ENCODE peak calls at places on chromosomes 13 and 19, in nine cellular contexts. O is mammary epithelial cell, S is NCI-H2029, W is nephron progenitor cell, R is AML-193, C is HTR-8/SVneo, I is erythroblast, J is spleen, Z is mesothelial cell of epicardium. K is an unnamed sample.

GRCh38 chr13:24618219-24618955 is 61.8 kb upstream of the ATP12A start:
- DNase-seq in O (no peak), S (no peak), W (no peak), R (peak), C (no peak), I (no peak), J (peak), Z (no peak), K (no peak)

GRCh38 chr19:6127716-6128335 is 7.6 kb upstream of the ACSBG2 start:
- DNase-seq in O (no peak), S (no peak), W (no peak), R (no peak), C (no peak), I (no peak), J (no peak), Z (no peak), K (no peak)

GRCh38 chr19:1057185-1057857 is 9.6 kb upstream of the ARHGAP45 start:
- DNase-seq in O (peak), S (no peak), W (no peak), R (peak), C (no peak), I (no peak), J (peak), Z (no peak), K (peak)

GRCh38 chr13:58119351-58119750 is 487.8 kb downstream of the PCDH17 start:
- DNase-seq in O (no peak), S (no peak), W (no peak), R (no peak), C (no peak), I (no peak), J (no peak), Z (no peak), K (no peak)

GRCh38 chr13:101307181-101307701 is 109.1 kb downstream of the NALCN start:
- DNase-seq in O (no peak), S (no peak), W (no peak), R (no peak), C (no peak), I (no peak), J (no peak), Z (no peak), K (peak)

GRCh38 chr13:107964356-107964755 is 251.0 kb downstream of the LIG4 start:
- DNase-seq in O (no peak), S (peak), W (no peak), R (no peak), C (no peak), I (no peak), J (no peak), Z (no peak), K (no peak)

GRCh38 chr19:45526143-45526542 is 18.9 kb downstream of the VASP start:
- DNase-seq in O (peak), S (peak), W (peak), R (no peak), C (peak), I (peak), J (no peak), Z (no peak), K (peak)

GRCh38 chr19:3500429-3501101 is at the start of gene DOHH:
- DNase-seq in O (peak), S (peak), W (peak), R (peak), C (peak), I (peak), J (peak), Z (peak), K (peak)

GRCh38 chr13:102401305-102401704 is 543 bp downstream of the FGF14 start:
- DNase-seq in O (peak), S (no peak), W (no peak), R (no peak), C (no peak), I (no peak), J (no peak), Z (no peak), K (no peak)

GRCh38 chr19:1809663-1810062 is 2.4 kb downstream of the ATP8B3 start:
- DNase-seq in O (no peak), S (no peak), W (no peak), R (no peak), C (no peak), I (no peak), J (peak), Z (no peak), K (no peak)

GRCh38 chr13:46668302-46668720 is 115.3 kb downstream of the LRCH1 start:
- DNase-seq in O (peak), S (no peak), W (no peak), R (peak), C (no peak), I (peak), J (no peak), Z (no peak), K (peak)

GRCh38 chr19:50972795-50973376 is 3.5 kb upstream of the KLK6 start:
- DNase-seq in O (peak), S (no peak), W (no peak), R (no peak), C (no peak), I (no peak), J (no peak), Z (no peak), K (no peak)

GRCh38 chr13:89401209-89401810 is 1730.1 kb downstream of the SLITRK5 start:
- DNase-seq in O (peak), S (no peak), W (no peak), R (peak), C (peak), I (peak), J (no peak), Z (no peak), K (no peak)

GRCh38 chr13:69948016-69948415 is 159.6 kb upstream of the ATXN8OS start:
- DNase-seq in O (no peak), S (no peak), W (no peak), R (no peak), C (no peak), I (no peak), J (no peak), Z (no peak), K (no peak)

GRCh38 chr13:108272333-108272732 is 2.8 kb downstream of the TNFSF13B start:
- DNase-seq in O (no peak), S (no peak), W (no peak), R (peak), C (no peak), I (no peak), J (no peak), Z (no peak), K (peak)

GRCh38 chr13:77898097-77898496 is 20.5 kb downstream of the EDNRB start:
- DNase-seq in O (no peak), S (no peak), W (no peak), R (no peak), C (no peak), I (no peak), J (no peak), Z (no peak), K (no peak)

GRCh38 chr19:41701401-41702075 is 6.9 kb upstream of the CEACAM5 start:
- DNase-seq in O (no peak), S (no peak), W (no peak), R (peak), C (no peak), I (peak), J (peak), Z (no peak), K (no peak)

GRCh38 chr19:3249408-3249807 is 24.9 kb downstream of the CELF5 start:
- DNase-seq in O (no peak), S (no peak), W (no peak), R (no peak), C (no peak), I (peak), J (no peak), Z (no peak), K (no peak)

GRCh38 chr13:24361138-24361537 is 51.8 kb downstream of the C1QTNF9 start:
- DNase-seq in O (no peak), S (no peak), W (no peak), R (no peak), C (no peak), I (no peak), J (no peak), Z (no peak), K (no peak)

GRCh38 chr19:18672606-18673337 is 10.7 kb upstream of the CRTC1 start:
- DNase-seq in O (no peak), S (no peak), W (no peak), R (no peak), C (no peak), I (no peak), J (no peak), Z (no peak), K (peak)

GRCh38 chr19:47229674-47230121 is 1.3 kb downstream of the BBC3 start:
- DNase-seq in O (no peak), S (no peak), W (no peak), R (no peak), C (no peak), I (peak), J (no peak), Z (no peak), K (peak)

GRCh38 chr13:27953671-27954405 is 15.3 kb downstream of the CDX2 start:
- DNase-seq in O (peak), S (peak), W (peak), R (peak), C (peak), I (peak), J (peak), Z (peak), K (peak)

GRCh38 chr19:55113570-55114039 is 3.8 kb downstream of the PPP1R12C start:
- DNase-seq in O (peak), S (no peak), W (peak), R (no peak), C (peak), I (no peak), J (no peak), Z (peak), K (peak)

GRCh38 chr19:47176071-47176626 is 45.5 kb downstream of the SAE1 start:
- DNase-seq in O (no peak), S (no peak), W (no peak), R (no peak), C (no peak), I (no peak), J (no peak), Z (no peak), K (peak)

GRCh38 chr19:46016426-46017094 is 6.3 kb downstream of the PGLYRP1 start:
- DNase-seq in O (peak), S (peak), W (peak), R (peak), C (peak), I (peak), J (peak), Z (peak), K (peak)

GRCh38 chr19:39347332-39348227 is 5.4 kb downstream of the SAMD4B start:
- DNase-seq in O (no peak), S (no peak), W (no peak), R (no peak), C (no peak), I (peak), J (no peak), Z (no peak), K (peak)

GRCh38 chr13:89514534-89515312 is 1832.8 kb upstream of the MIR17HG start:
- DNase-seq in O (peak), S (no peak), W (no peak), R (no peak), C (peak), I (no peak), J (no peak), Z (no peak), K (no peak)

GRCh38 chr19:15091918-15092753 is 10.1 kb downstream of the OR1I1 start:
- DNase-seq in O (peak), S (peak), W (peak), R (peak), C (no peak), I (peak), J (no peak), Z (no peak), K (peak)

GRCh38 chr19:53103903-53104203 is 631 bp upstream of the ZNF160 start:
- DNase-seq in O (no peak), S (no peak), W (no peak), R (no peak), C (no peak), I (no peak), J (no peak), Z (no peak), K (no peak)

GRCh38 chr19:45469835-45470146 is 2.0 kb downstream of the FOSB start:
- DNase-seq in O (no peak), S (peak), W (no peak), R (no peak), C (peak), I (no peak), J (no peak), Z (no peak), K (peak)

GRCh38 chr19:17950310-17951150 is 16.4 kb upstream of the KCNN1 start:
- DNase-seq in O (no peak), S (no peak), W (peak), R (no peak), C (no peak), I (peak), J (peak), Z (no peak), K (no peak)

GRCh38 chr19:55350620-55351315 is 3.8 kb downstream of the COX6B2 start:
- DNase-seq in O (no peak), S (no peak), W (no peak), R (no peak), C (no peak), I (no peak), J (no peak), Z (no peak), K (no peak)

GRCh38 chr19:49459388-49459787 is 6.4 kb downstream of the ALDH16A1 start:
- DNase-seq in O (no peak), S (no peak), W (no peak), R (no peak), C (no peak), I (no peak), J (no peak), Z (no peak), K (no peak)

GRCh38 chr19:41430907-41431306 is 3.7 kb upstream of the B3GNT8 start:
- DNase-seq in O (no peak), S (no peak), W (no peak), R (no peak), C (no peak), I (no peak), J (no peak), Z (no peak), K (peak)

GRCh38 chr19:590396-590745 is 690 bp downstream of the HCN2 start:
- DNase-seq in O (peak), S (no peak), W (peak), R (no peak), C (no peak), I (peak), J (no peak), Z (peak), K (peak)